ENCODE peak calls at places on chromosomes 5 and 9, in ten cellular contexts. J, S, N, B, P, E, Q, T, R and C are unnamed samples.

GRCh38 chr9:85212209-85212608 is 529.5 kb downstream of the AGTPBP1 start:
- DNase-seq in R (peak), B (no peak), Q (no peak), P (no peak), T (no peak), N (peak), E (peak), J (no peak), S (no peak), C (no peak)

GRCh38 chr5:76604838-76605237 is 18.4 kb downstream of the F2RL2 start:
- DNase-seq in E (peak), B (no peak), R (peak), J (no peak), T (no peak), S (no peak), Q (no peak), N (peak), P (no peak), C (no peak)

GRCh38 chr9:98600631-98601030 is 108.1 kb downstream of the GABBR2 start:
- DNase-seq in P (no peak), R (no peak), S (no peak), E (no peak), N (no peak), T (no peak), J (no peak), Q (no peak), B (no peak), C (no peak)

GRCh38 chr5:179862296-179862695 is 3.7 kb upstream of the MRNIP start:
- DNase-seq in S (no peak), T (no peak), E (no peak), N (no peak), B (no peak), R (no peak), P (no peak), J (no peak), Q (no peak), C (no peak)

GRCh38 chr5:81779125-81779934 is 28.4 kb upstream of the SSBP2 start:
- DNase-seq in P (peak), Q (no peak), T (no peak), B (peak), E (peak), R (peak), N (peak), J (peak), S (peak), C (peak)

GRCh38 chr9:6907772-6908381 is 150.1 kb downstream of the KDM4C start:
- DNase-seq in R (peak), S (no peak), P (no peak), Q (no peak), B (no peak), N (peak), J (no peak), E (peak), T (no peak), C (no peak)

GRCh38 chr5:17373406-17374110 is 124.5 kb upstream of the TAF11L2 start:
- DNase-seq in R (no peak), S (no peak), N (peak), T (no peak), B (no peak), E (no peak), J (no peak), P (no peak), Q (no peak), C (no peak)

GRCh38 chr9:133706651-133707050 is 31.5 kb downstream of the SARDH start:
- DNase-seq in J (no peak), R (no peak), S (no peak), T (no peak), B (no peak), Q (no peak), N (no peak), P (no peak), E (no peak), C (no peak)

GRCh38 chr5:123116063-123116462 is 27.0 kb downstream of the PRDM6 start:
- DNase-seq in J (no peak), E (peak), R (peak), Q (no peak), T (no peak), N (peak), S (no peak), B (no peak), P (no peak), C (no peak)

GRCh38 chr5:9094582-9094981 is 451.3 kb downstream of the SEMA5A start:
- DNase-seq in B (no peak), T (no peak), P (no peak), J (no peak), E (peak), N (peak), Q (no peak), R (peak), S (no peak), C (no peak)

GRCh38 chr5:18312016-18312415 is 677.8 kb downstream of the TAF11L14 start:
- DNase-seq in T (no peak), S (no peak), N (no peak), R (no peak), E (no peak), B (no peak), P (no peak), J (no peak), Q (no peak), C (no peak)

GRCh38 chr5:158897444-158898160 is 202.1 kb downstream of the EBF1 start:
- DNase-seq in Q (no peak), S (no peak), N (no peak), J (no peak), P (no peak), T (no peak), B (no peak), R (no peak), E (no peak), C (no peak)

GRCh38 chr9:133114451-133114885 is 6.6 kb downstream of the RALGDS start:
- DNase-seq in E (peak), B (no peak), S (no peak), P (no peak), J (no peak), N (no peak), Q (no peak), T (peak), R (peak), C (no peak)

GRCh38 chr5:149485655-149486615 is 65.3 kb downstream of the CSNK1A1 start:
- DNase-seq in N (peak), J (no peak), T (no peak), Q (no peak), R (peak), B (no peak), P (no peak), S (no peak), E (peak), C (no peak)

GRCh38 chr9:7318920-7319319 is 480.7 kb downstream of the DMAC1 start:
- DNase-seq in T (no peak), N (no peak), Q (no peak), R (no peak), P (no peak), E (no peak), B (no peak), J (no peak), S (no peak), C (no peak)

GRCh38 chr5:152505442-152506042 is 100.5 kb upstream of the NMUR2 start:
- DNase-seq in P (peak), N (peak), B (peak), T (peak), Q (no peak), J (no peak), R (peak), S (peak), E (peak), C (peak)

GRCh38 chr9:6575324-6575758 is 70.2 kb downstream of the GLDC start:
- DNase-seq in N (no peak), S (peak), T (peak), P (no peak), B (no peak), Q (no peak), R (no peak), E (no peak), J (no peak), C (peak)

GRCh38 chr9:38336341-38336740 is 56.2 kb upstream of the ALDH1B1 start:
- DNase-seq in Q (no peak), R (no peak), N (no peak), P (no peak), T (no peak), S (no peak), B (no peak), J (no peak), E (no peak), C (no peak)

GRCh38 chr5:79837707-79838620 is 148.3 kb downstream of the CMYA5 start:
- DNase-seq in E (peak), B (no peak), N (peak), J (no peak), P (no peak), S (no peak), R (peak), T (no peak), Q (no peak), C (no peak)

GRCh38 chr9:133703571-133704399 is 34.4 kb downstream of the SARDH start:
- DNase-seq in P (no peak), E (no peak), N (no peak), T (peak), Q (no peak), S (no peak), B (no peak), J (no peak), R (no peak), C (no peak)